ENCODE peak calls at places on chromosomes 3 and 15, in nine cellular contexts. N, I, V, D, B, C, U, M and W are unnamed samples.

GRCh38 chr3:170044795-170045244 is 7.0 kb downstream of the GPR160 start:
- DNase-seq in N (peak), I (peak), V (no peak), D (no peak), B (no peak), C (no peak), U (no peak), M (no peak), W (no peak)

GRCh38 chr3:187783098-187783497 is 37.8 kb upstream of the BCL6 start:
- DNase-seq in N (no peak), I (no peak), V (peak), D (peak), B (no peak), C (no peak), U (no peak), M (no peak), W (no peak)

GRCh38 chr15:83364541-83364940 is 80.1 kb upstream of the BNC1 start:
- DNase-seq in N (no peak), I (no peak), V (no peak), D (no peak), B (no peak), C (no peak), U (no peak), M (no peak), W (no peak)

GRCh38 chr3:53859178-53859577 is 12.8 kb downstream of the IL17RB start:
- DNase-seq in N (no peak), I (no peak), V (no peak), D (no peak), B (no peak), C (no peak), U (no peak), M (no peak), W (no peak)

GRCh38 chr3:189165092-189165491 is 6.7 kb upstream of the TPRG1 start:
- DNase-seq in N (peak), I (no peak), V (no peak), D (no peak), B (no peak), C (no peak), U (no peak), M (no peak), W (no peak)

GRCh38 chr3:10986592-10986991 is 6.0 kb upstream of the SLC6A1 start:
- DNase-seq in N (no peak), I (no peak), V (peak), D (no peak), B (no peak), C (no peak), U (no peak), M (no peak), W (no peak)

GRCh38 chr3:183437060-183437459 is 8.6 kb upstream of the MCF2L2 start:
- DNase-seq in N (no peak), I (no peak), V (no peak), D (no peak), B (no peak), C (no peak), U (no peak), M (no peak), W (no peak)

GRCh38 chr15:31326729-31327673 is at the start of gene KLF13:
- DNase-seq in N (peak), I (peak), V (peak), D (no peak), B (peak), C (no peak), U (peak), M (no peak), W (no peak)

GRCh38 chr3:102348904-102349303 is 85.9 kb upstream of the ZPLD1 start:
- DNase-seq in N (no peak), I (no peak), V (no peak), D (no peak), B (no peak), C (no peak), U (no peak), M (no peak), W (no peak)

GRCh38 chr3:193240850-193241706 is at the start of gene PLAAT1:
- DNase-seq in N (peak), I (peak), V (peak), D (no peak), B (peak), C (no peak), U (peak), M (peak), W (peak)

GRCh38 chr3:48634661-48635221 is 520 bp downstream of the SLC26A6 start:
- DNase-seq in N (peak), I (peak), V (peak), D (no peak), B (peak), C (no peak), U (peak), M (peak), W (peak)

GRCh38 chr3:40623567-40623966 is 98.8 kb downstream of the ZNF621 start:
- DNase-seq in N (peak), I (peak), V (peak), D (peak), B (no peak), C (no peak), U (no peak), M (no peak), W (no peak)

GRCh38 chr3:170513674-170514073 is 72.2 kb downstream of the SLC7A14 start:
- DNase-seq in N (no peak), I (no peak), V (no peak), D (no peak), B (no peak), C (no peak), U (no peak), M (no peak), W (no peak)

GRCh38 chr15:94086360-94086759 is 145.0 kb upstream of the MCTP2 start:
- DNase-seq in N (no peak), I (no peak), V (no peak), D (no peak), B (no peak), C (no peak), U (no peak), M (no peak), W (no peak)

GRCh38 chr3:174618368-174618767 is 240.8 kb upstream of the NAALADL2 start:
- DNase-seq in N (no peak), I (no peak), V (no peak), D (no peak), B (no peak), C (no peak), U (no peak), M (no peak), W (no peak)

GRCh38 chr15:72790302-72790955 is 6.9 kb upstream of the ADPGK start:
- DNase-seq in N (no peak), I (no peak), V (no peak), D (no peak), B (no peak), C (no peak), U (no peak), M (no peak), W (no peak)

GRCh38 chr15:31274496-31275330 is 51.9 kb upstream of the KLF13 start:
- DNase-seq in N (no peak), I (no peak), V (peak), D (no peak), B (no peak), C (no peak), U (peak), M (peak), W (peak)

GRCh38 chr15:74578496-74578994 is 37.1 kb upstream of the CLK3 start:
- DNase-seq in N (no peak), I (no peak), V (no peak), D (no peak), B (no peak), C (no peak), U (no peak), M (no peak), W (no peak)

GRCh38 chr3:151209652-151210051 is 6.6 kb upstream of the GPR171 start:
- DNase-seq in N (no peak), I (no peak), V (no peak), D (no peak), B (no peak), C (no peak), U (no peak), M (no peak), W (no peak)

GRCh38 chr15:45328663-45329062 is 49.7 kb downstream of the GATM start:
- DNase-seq in N (no peak), I (no peak), V (no peak), D (no peak), B (no peak), C (no peak), U (no peak), M (no peak), W (no peak)

DNA sequence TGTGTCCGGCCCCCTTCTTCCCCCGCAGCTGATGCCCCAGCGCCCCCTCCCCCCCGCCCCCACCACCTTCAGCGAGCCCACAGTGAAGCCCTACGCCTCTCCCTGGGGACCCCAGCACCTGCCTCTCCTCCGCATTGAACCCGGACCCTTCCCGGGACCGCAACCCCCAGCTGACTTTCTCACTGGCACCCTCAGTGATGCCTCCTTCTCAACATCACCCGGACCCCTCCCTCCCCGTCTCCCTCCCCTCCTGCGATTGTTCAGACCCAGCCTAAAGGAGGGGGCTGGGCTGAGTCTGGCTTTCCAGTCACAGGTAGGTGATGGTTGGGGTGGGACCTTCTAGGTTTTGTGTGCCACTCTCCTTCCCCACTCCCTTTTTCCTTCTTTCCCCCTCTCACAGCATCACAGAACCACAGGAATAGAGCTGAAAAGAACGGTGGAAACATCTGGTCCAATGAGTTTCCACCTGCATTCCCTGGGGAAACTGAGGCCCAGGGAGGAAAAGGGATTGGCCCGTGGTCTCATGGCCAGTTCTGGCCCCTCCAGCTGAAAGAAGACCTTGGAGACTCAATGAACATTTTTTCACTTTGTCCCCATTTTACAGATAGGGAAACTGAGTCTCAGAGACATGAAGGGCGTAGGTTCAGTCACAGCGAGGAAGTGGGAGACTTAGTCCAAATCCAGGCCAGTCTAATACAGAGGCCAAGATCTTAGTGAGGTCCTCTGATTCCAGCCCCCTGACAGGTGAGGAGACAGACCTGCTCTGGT is 828 bp downstream of the CAND2 start:
- DNase-seq in N (no peak), I (no peak), V (no peak), D (no peak), B (no peak), C (no peak), U (no peak), M (no peak), W (peak)
- H3K4me3 ChIP-seq in N (peak), I (no peak), V (peak), D (no peak), B (no peak), C (no peak), U (peak), M (peak), W (peak)

GRCh38 chr15:52382647-52383046 is 87.0 kb upstream of the MYO5C start:
- DNase-seq in N (no peak), I (no peak), V (no peak), D (no peak), B (no peak), C (no peak), U (no peak), M (no peak), W (no peak)

GRCh38 chr15:52378746-52379394 is 83.3 kb upstream of the MYO5C start:
- DNase-seq in N (no peak), I (no peak), V (no peak), D (no peak), B (no peak), C (no peak), U (no peak), M (no peak), W (no peak)

GRCh38 chr15:52383100-52383588 is 87.5 kb upstream of the MYO5C start:
- DNase-seq in N (no peak), I (no peak), V (no peak), D (no peak), B (no peak), C (no peak), U (no peak), M (no peak), W (no peak)

DNA sequence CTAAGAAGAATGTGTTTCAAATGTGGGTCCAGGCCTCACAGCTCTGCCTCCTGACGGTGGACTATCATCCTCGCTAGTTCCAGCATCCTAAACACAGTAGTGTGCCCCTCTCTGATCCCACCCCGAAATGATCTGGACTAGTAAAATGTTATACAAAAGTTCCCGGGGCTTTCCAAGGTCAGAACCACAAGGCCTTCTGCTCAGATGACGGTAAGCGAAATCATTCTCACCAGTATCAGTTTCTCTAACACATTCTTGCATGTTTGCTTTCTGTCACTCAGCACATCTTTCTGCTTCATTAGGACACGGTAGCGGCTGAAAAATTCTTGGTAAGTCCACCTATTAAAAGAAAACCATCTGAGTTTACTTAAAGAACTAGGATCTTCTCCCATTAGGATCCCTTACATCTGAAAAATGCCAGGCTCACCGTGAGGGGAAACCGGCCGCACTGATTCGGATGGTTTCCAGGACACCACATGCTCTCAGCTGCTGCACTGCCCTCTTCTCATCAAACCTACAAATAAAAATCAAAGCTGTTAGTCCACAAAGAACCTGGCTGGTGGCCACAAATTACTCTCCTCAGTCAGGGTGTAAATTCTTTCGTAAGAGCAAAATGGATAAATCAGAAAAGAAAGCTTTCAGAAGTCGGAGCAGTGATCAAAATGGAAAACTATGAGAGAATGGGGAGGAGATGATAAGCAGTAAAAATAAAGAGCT is 83.9 kb upstream of the MYO5C start:
- DNase-seq in N (no peak), I (no peak), V (no peak), D (no peak), B (no peak), C (no peak), U (no peak), M (no peak), W (no peak)
- TF ChIP-seq POLR2A in N (no peak), I (no peak), V (no peak), D (no peak), B (no peak), C (no peak), U (no peak), M (no peak), W (no peak)

DNA sequence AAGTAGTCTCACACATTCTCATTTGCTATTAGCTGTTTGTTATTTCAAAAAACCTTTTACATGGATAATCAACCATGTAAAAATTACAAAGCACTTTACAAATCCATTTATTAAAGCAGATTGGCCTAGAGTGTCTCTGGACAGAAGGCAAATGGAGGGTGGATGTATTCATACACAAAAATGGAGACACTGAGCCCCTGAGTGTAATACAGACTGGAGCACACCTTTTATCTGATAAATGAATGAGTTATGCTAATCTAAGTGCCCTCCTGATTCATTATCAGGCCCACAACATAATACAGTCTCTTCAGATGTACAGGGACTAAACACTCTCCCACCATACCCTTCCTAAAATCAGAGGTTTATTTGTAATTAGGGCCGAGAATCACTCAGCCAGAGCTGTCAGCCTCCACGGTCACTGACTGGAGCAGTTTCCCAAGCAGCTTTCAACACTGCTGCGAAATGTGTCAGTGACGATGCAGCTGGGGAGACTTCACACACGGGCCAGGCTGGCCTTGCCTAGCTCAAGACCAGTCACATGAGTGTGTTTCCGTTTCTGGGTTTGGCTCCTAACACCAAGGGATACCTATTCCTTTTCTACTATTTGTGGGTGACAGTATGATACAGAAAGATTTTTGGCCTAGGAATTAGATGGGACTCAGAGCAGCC is 271.8 kb downstream of the ZIC1 start:
- DNase-seq in N (no peak), I (no peak), V (peak), D (no peak), B (no peak), C (no peak), U (no peak), M (no peak), W (no peak)
- H3K4me3 ChIP-seq in N (no peak), I (no peak), V (no peak), D (no peak), B (no peak), C (no peak), U (no peak), M (no peak), W (no peak)

GRCh38 chr3:46968783-46969428 is 7.6 kb downstream of the CCDC12 start:
- DNase-seq in N (no peak), I (no peak), V (no peak), D (no peak), B (no peak), C (no peak), U (no peak), M (no peak), W (no peak)
- TF ChIP-seq POLR2A in N (no peak), I (no peak), V (no peak), D (no peak), B (no peak), C (no peak), U (no peak), M (no peak), W (no peak)

DNA sequence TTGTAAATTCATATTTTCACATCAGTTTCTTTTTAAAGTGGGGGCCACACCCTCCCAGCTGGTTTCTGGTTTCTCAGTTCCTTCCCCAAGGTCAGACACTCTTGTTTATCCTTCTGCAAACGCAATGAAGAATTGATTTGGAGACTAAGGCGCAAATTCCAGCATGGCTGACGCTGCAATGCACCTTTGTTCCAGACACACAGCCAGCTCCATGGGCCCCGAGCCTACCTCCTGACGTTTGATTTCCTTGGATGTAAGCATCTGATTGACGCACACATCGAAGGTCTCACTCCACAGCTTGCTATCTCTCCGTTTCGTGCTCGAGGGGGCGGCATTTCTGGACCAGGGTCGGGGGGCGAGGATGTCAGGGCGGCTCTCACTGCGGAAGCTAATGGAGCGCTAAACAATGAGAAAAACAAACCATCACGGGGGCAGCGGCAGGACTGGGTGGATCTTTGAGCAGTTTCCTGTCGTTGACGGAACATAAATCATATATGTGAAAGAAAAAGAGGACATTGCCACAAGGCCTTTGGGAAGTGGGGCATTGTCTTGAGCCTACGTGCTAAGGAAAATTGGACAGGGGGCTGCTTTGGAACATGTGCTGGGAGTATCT is 46.9 kb downstream of the ARHGEF3 start:
- DNase-seq in N (peak), I (peak), V (peak), D (no peak), B (no peak), C (no peak), U (peak), M (peak), W (peak)
- H3K4me3 ChIP-seq in N (peak), I (no peak), V (no peak), D (no peak), B (no peak), C (no peak), U (no peak), M (no peak), W (no peak)